ENCODE peak calls at places on chromosomes 12 and 14, in four cellular contexts. X, S, J and O are unnamed samples.

GRCh38 chr12:101619868-101620761 is 25.3 kb downstream of the MYBPC1 start:
- DNase-seq in X (no peak), S (no peak), J (peak), O (no peak)

GRCh38 chr12:120841525-120841924 is 62.6 kb downstream of the SPPL3 start:
- DNase-seq in X (no peak), J (no peak), S (no peak), O (no peak)

GRCh38 chr12:54840293-54840692 is 14.0 kb upstream of the MUCL1 start:
- DNase-seq in J (no peak), S (peak), X (no peak), O (no peak)

GRCh38 chr14:80136358-80136757 is 74.9 kb downstream of the DIO2 start:
- DNase-seq in J (no peak), X (peak), S (no peak), O (no peak)

GRCh38 chr12:95446511-95446910 is 27.4 kb upstream of the METAP2 start:
- DNase-seq in X (no peak), J (peak), S (no peak), O (peak)

GRCh38 chr12:25249951-25250738 is 584 bp downstream of the KRAS start:
- DNase-seq in X (peak), J (peak), S (peak), O (peak)

GRCh38 chr14:76997257-76997970 is 31.1 kb downstream of the IRF2BPL start:
- DNase-seq in S (no peak), J (no peak), X (no peak), O (no peak)

GRCh38 chr14:46999661-47000060 is 348.1 kb upstream of the RPL10L start:
- DNase-seq in S (no peak), J (no peak), X (no peak), O (no peak)

GRCh38 chr12:75564398-75564797 is 53.0 kb upstream of the KRR1 start:
- DNase-seq in X (no peak), S (peak), J (no peak), O (no peak)

GRCh38 chr14:21902561-21903199 is 229.1 kb upstream of the OR4E1 start:
- DNase-seq in X (no peak), S (peak), J (no peak), O (no peak)

GRCh38 chr12:28936221-28936620 is 212.9 kb upstream of the FAR2 start:
- DNase-seq in S (no peak), J (no peak), X (no peak), O (no peak)

GRCh38 chr14:104284636-104285482 is 146.5 kb downstream of the KIF26A start:
- DNase-seq in X (no peak), J (peak), S (no peak), O (peak)

GRCh38 chr14:23632461-23633159 is 3.6 kb upstream of the DHRS2 start:
- DNase-seq in J (no peak), X (no peak), S (no peak), O (no peak)

GRCh38 chr12:101877816-101878811 is 734 bp downstream of the DRAM1 start:
- DNase-seq in S (no peak), J (peak), X (no peak), O (peak)

GRCh38 chr14:45798659-45799058 is 545.7 kb upstream of the MIS18BP1 start:
- DNase-seq in X (no peak), J (no peak), S (no peak), O (no peak)

GRCh38 chr12:68040450-68041075 is 51.3 kb downstream of the IFNG-AS1 start:
- DNase-seq in J (peak), X (peak), S (peak), O (peak)

GRCh38 chr12:109883429-109883828 is 3.1 kb upstream of the GLTP start:
- DNase-seq in J (no peak), X (no peak), S (no peak), O (no peak)

GRCh38 chr14:54310151-54310851 is 86.5 kb upstream of the CDKN3 start:
- DNase-seq in J (no peak), X (no peak), S (no peak), O (no peak)

GRCh38 chr12:96257550-96258392 is 63.6 kb downstream of the ELK3 start:
- DNase-seq in X (no peak), J (no peak), S (no peak), O (no peak)

GRCh38 chr14:69288001-69288771 is 28.2 kb downstream of the GALNT16 start:
- DNase-seq in S (peak), X (no peak), J (peak), O (peak)

GRCh38 chr14:103185051-103186027 is 62.1 kb downstream of the TNFAIP2 start:
- DNase-seq in X (no peak), J (no peak), S (peak), O (no peak)

GRCh38 chr12:71708658-71709057 is 22.8 kb downstream of the TMEM19 start:
- DNase-seq in S (no peak), X (no peak), J (no peak), O (no peak)

GRCh38 chr12:54001283-54002187 is 1.6 kb downstream of the HOXC9 start:
- DNase-seq in X (no peak), S (no peak), J (no peak), O (no peak)

GRCh38 chr12:22014783-22015144 is 31.3 kb upstream of the CMAS start:
- DNase-seq in S (peak), X (no peak), J (no peak), O (no peak)

GRCh38 chr12:113136128-113136989 is 798 bp upstream of the RASAL1 start:
- DNase-seq in S (no peak), X (peak), J (peak), O (peak)